ENCODE peak calls at places on chromosomes 13 and 19, in four cellular contexts. W is anterior cingulate cortex, L is iPS DF 6.9, R is C1 segment of cervical spinal cord. N is an unnamed sample.

GRCh38 chr13:74907788-74908187 is 574.2 kb downstream of the TBC1D4 start:
- DNase-seq in W (no peak), L (no peak), R (no peak), N (no peak)

GRCh38 chr19:47693903-47694302 is 19.3 kb upstream of the EHD2 start:
- DNase-seq in W (no peak), L (no peak), R (no peak), N (no peak)

GRCh38 chr19:16373539-16373938 is 48.9 kb downstream of the KLF2 start:
- DNase-seq in W (no peak), L (no peak), R (no peak), N (no peak)

GRCh38 chr19:34173145-34173956 is 1.0 kb downstream of the LSM14A start:
- DNase-seq in W (no peak), L (peak), R (peak), N (no peak)

GRCh38 chr13:93304134-93304533 is 77.5 kb downstream of the GPC6 start:
- DNase-seq in W (no peak), L (no peak), R (no peak), N (no peak)

GRCh38 chr13:96850538-96850937 is 143.7 kb downstream of the OXGR1 start:
- DNase-seq in W (no peak), L (no peak), R (no peak), N (no peak)

GRCh38 chr13:112842343-112842856 is 126.6 kb upstream of the MCF2L start:
- DNase-seq in W (no peak), L (no peak), R (no peak), N (no peak)

GRCh38 chr13:64234255-64234654 is 2818.6 kb upstream of the PCDH20 start:
- DNase-seq in W (no peak), L (no peak), R (no peak), N (no peak)

GRCh38 chr19:30029721-30030510 is 87.9 kb downstream of the URI1 start:
- DNase-seq in W (no peak), L (no peak), R (no peak), N (no peak)

GRCh38 chr13:41650706-41651105 is 193.4 kb downstream of the RGCC start:
- DNase-seq in W (no peak), L (no peak), R (no peak), N (no peak)

GRCh38 chr19:41156207-41156606 is 36.8 kb upstream of the CYP2S1 start:
- DNase-seq in W (no peak), L (no peak), R (no peak), N (no peak)

GRCh38 chr19:19461671-19462622 is 53.4 kb downstream of the TSSK6 start:
- DNase-seq in W (peak), L (peak), R (peak), N (peak)

GRCh38 chr19:56712609-56713008 is 41.1 kb upstream of the ZNF835 start:
- DNase-seq in W (peak), L (no peak), R (no peak), N (no peak)

GRCh38 chr19:7722231-7722651 is 9.7 kb downstream of the CLEC4G start:
- DNase-seq in W (no peak), L (no peak), R (peak), N (peak)

GRCh38 chr13:73335226-73335625 is 276.4 kb downstream of the KLF5 start:
- DNase-seq in W (no peak), L (no peak), R (no peak), N (no peak)